ENCODE peak calls at places on chromosomes 3 and 15, in nine cellular contexts. D, B, S, X, E, P, I, F and C are unnamed samples.

GRCh38 chr15:33543957-33544356 is 233.2 kb downstream of the RYR3 start:
- DNase-seq in D (no peak), B (no peak), S (no peak), X (no peak), E (no peak), P (no peak), I (no peak), F (no peak), C (no peak)

GRCh38 chr3:124217542-124217941 is 225.6 kb upstream of the ROPN1 start:
- DNase-seq in D (peak), B (peak), S (peak), X (peak), E (no peak), P (peak), I (peak), F (peak), C (peak)

GRCh38 chr3:104907507-104907906 is 459.2 kb upstream of the ALCAM start:
- DNase-seq in D (peak), B (no peak), S (no peak), X (no peak), E (no peak), P (peak), I (peak), F (no peak), C (no peak)

GRCh38 chr3:51530485-51530884 is 8.0 kb upstream of the RAD54L2 start:
- DNase-seq in D (no peak), B (no peak), S (no peak), X (no peak), E (no peak), P (peak), I (no peak), F (no peak), C (no peak)

GRCh38 chr3:29757054-29757777 is 476.3 kb downstream of the RBMS3 start:
- DNase-seq in D (no peak), B (no peak), S (peak), X (peak), E (no peak), P (peak), I (peak), F (no peak), C (no peak)

GRCh38 chr3:177751770-177752169 is 554.5 kb upstream of the TBL1XR1 start:
- DNase-seq in D (no peak), B (no peak), S (peak), X (no peak), E (no peak), P (no peak), I (no peak), F (no peak), C (no peak)

GRCh38 chr15:89672221-89673161 is 6.7 kb downstream of the PLIN1 start:
- DNase-seq in D (peak), B (no peak), S (no peak), X (no peak), E (no peak), P (no peak), I (peak), F (no peak), C (no peak)

GRCh38 chr3:53974314-53974713 is 82.7 kb upstream of the SELENOK start:
- DNase-seq in D (no peak), B (no peak), S (no peak), X (no peak), E (no peak), P (no peak), I (peak), F (no peak), C (no peak)

GRCh38 chr3:128726691-128727031 is 678 bp downstream of the RAB7A start:
- DNase-seq in D (peak), B (peak), S (peak), X (peak), E (peak), P (peak), I (peak), F (peak), C (no peak)

GRCh38 chr3:72942427-72942826 is 54.2 kb upstream of the PPP4R2 start:
- DNase-seq in D (no peak), B (no peak), S (no peak), X (no peak), E (no peak), P (no peak), I (no peak), F (no peak), C (no peak)

GRCh38 chr3:15581471-15582394 is 19.6 kb downstream of the HACL1 start:
- DNase-seq in D (no peak), B (no peak), S (no peak), X (no peak), E (no peak), P (no peak), I (no peak), F (no peak), C (no peak)

GRCh38 chr15:72312605-72313447 is 7.1 kb downstream of the CELF6 start:
- DNase-seq in D (peak), B (peak), S (peak), X (peak), E (peak), P (peak), I (peak), F (peak), C (peak)

GRCh38 chr3:62928256-62928655 is 53.0 kb upstream of the CADPS start:
- DNase-seq in D (no peak), B (no peak), S (no peak), X (no peak), E (no peak), P (no peak), I (no peak), F (no peak), C (no peak)

GRCh38 chr3:71045212-71045916 is 538.2 kb downstream of the FOXP1 start:
- DNase-seq in D (no peak), B (no peak), S (no peak), X (no peak), E (no peak), P (no peak), I (no peak), F (no peak), C (no peak)

GRCh38 chr3:195147649-195148121 is 123.3 kb downstream of the XXYLT1 start:
- DNase-seq in D (no peak), B (peak), S (peak), X (no peak), E (no peak), P (no peak), I (peak), F (no peak), C (no peak)

GRCh38 chr15:52523192-52523591 is 5.5 kb downstream of the MYO5A start:
- DNase-seq in D (peak), B (no peak), S (no peak), X (no peak), E (no peak), P (peak), I (peak), F (no peak), C (no peak)

GRCh38 chr3:120344349-120344748 is 4.8 kb downstream of the LRRC58 start:
- DNase-seq in D (no peak), B (no peak), S (no peak), X (no peak), E (no peak), P (peak), I (peak), F (no peak), C (peak)

GRCh38 chr15:48395532-48396011 is 64.3 kb downstream of the DUT start:
- DNase-seq in D (peak), B (peak), S (no peak), X (peak), E (no peak), P (peak), I (peak), F (no peak), C (no peak)

GRCh38 chr15:70853855-70854668 is at the start of gene LARP6:
- DNase-seq in D (no peak), B (peak), S (peak), X (peak), E (peak), P (peak), I (peak), F (no peak), C (no peak)

GRCh38 chr3:159632124-159632523 is 356.5 kb upstream of the IL12A start:
- DNase-seq in D (no peak), B (no peak), S (no peak), X (no peak), E (no peak), P (no peak), I (no peak), F (no peak), C (no peak)

GRCh38 chr3:122676759-122677158 is 3.9 kb upstream of the PARP14 start:
- DNase-seq in D (peak), B (no peak), S (no peak), X (no peak), E (no peak), P (no peak), I (peak), F (no peak), C (no peak)

GRCh38 chr3:108202834-108203233 is 19.4 kb downstream of the IFT57 start:
- DNase-seq in D (no peak), B (no peak), S (no peak), X (peak), E (no peak), P (no peak), I (no peak), F (no peak), C (no peak)

GRCh38 chr3:149310796-149311534 is 22.5 kb downstream of the TM4SF18 start:
- DNase-seq in D (no peak), B (no peak), S (no peak), X (no peak), E (no peak), P (peak), I (no peak), F (no peak), C (no peak)

GRCh38 chr3:112681822-112682325 is 40.9 kb upstream of the CCDC80 start:
- DNase-seq in D (no peak), B (no peak), S (no peak), X (no peak), E (no peak), P (peak), I (peak), F (no peak), C (no peak)

GRCh38 chr15:101054116-101054515 is 135.0 kb downstream of the LRRK1 start:
- DNase-seq in D (no peak), B (no peak), S (peak), X (no peak), E (no peak), P (no peak), I (no peak), F (no peak), C (no peak)

GRCh38 chr15:77025941-77026411 is 31.1 kb downstream of the PSTPIP1 start:
- DNase-seq in D (no peak), B (no peak), S (no peak), X (peak), E (no peak), P (no peak), I (no peak), F (no peak), C (no peak)

GRCh38 chr3:153162513-153163348 is 705 bp downstream of the RAP2B start:
- DNase-seq in D (no peak), B (peak), S (peak), X (peak), E (peak), P (peak), I (peak), F (peak), C (no peak)

GRCh38 chr3:153164009-153164550 is 2.1 kb downstream of the RAP2B start:
- DNase-seq in D (no peak), B (no peak), S (no peak), X (no peak), E (no peak), P (no peak), I (no peak), F (no peak), C (no peak)

GRCh38 chr3:153163349-153164008 is 1.5 kb downstream of the RAP2B start:
- DNase-seq in D (no peak), B (no peak), S (no peak), X (no peak), E (peak), P (peak), I (peak), F (no peak), C (no peak)

GRCh38 chr3:153165211-153165815 is 3.3 kb downstream of the RAP2B start:
- DNase-seq in D (no peak), B (no peak), S (no peak), X (no peak), E (no peak), P (peak), I (peak), F (no peak), C (peak)

DNA sequence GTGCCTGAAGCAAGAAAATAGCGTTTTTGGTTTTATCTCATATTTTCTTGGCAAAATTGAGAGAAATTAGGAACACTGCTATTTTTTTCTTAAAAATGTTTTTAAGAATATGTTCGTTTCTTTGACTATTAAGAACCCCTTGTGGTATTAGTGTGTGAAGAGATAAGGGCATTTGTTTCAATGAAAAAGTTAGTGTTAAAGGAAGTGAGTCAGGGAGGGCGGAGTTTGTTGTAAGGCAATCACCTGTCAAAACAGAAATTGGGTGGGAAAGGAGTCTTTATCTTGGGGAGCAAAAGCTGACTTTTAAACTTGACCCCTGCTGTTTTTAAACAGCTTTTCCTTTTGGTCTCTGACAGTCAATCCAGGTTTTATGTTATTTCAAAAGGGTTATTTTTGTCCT is 4.2 kb downstream of the RAP2B start:
- DNase-seq in D (no peak), B (no peak), S (no peak), X (no peak), E (no peak), P (peak), I (peak), F (no peak), C (peak)
- H3K4me3 ChIP-seq in D (peak), B (no peak), S (no peak), X (no peak), E (no peak), P (peak), I (peak), F (no peak), C (no peak)

DNA sequence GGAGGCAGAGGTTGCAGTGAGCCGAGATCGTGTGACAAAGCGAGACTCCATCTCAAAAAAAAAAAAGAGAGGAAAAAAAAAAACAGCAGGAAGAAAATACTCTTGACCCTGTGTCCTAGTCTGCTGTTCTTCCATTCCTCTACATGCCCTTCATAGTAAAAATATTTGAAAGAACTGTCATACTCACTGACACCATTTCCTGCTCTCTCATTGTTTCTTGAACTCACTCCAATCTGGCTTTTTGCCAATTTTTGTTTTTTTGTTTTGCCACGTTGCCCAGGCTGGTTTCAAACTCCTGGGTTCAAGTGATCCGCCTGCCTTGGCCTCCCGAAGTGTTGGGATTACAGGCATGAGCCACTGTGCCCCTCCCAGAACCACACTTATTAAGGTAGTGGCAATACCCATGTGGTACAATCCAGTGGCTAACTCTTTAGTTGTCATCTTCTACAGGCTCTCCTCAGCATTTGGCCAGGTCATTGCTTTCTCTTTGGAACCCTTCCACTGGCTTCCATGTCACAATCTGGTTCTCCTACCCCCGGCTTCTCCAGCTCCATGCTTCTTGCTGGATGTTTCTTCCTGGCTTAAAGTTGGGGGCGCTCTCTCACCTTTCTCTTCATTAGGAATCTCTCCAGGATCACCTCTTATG is 238.2 kb upstream of the C2CD4B start:
- DNase-seq in D (peak), B (no peak), S (no peak), X (no peak), E (no peak), P (peak), I (peak), F (no peak), C (no peak)
- H3K4me3 ChIP-seq in D (no peak), B (no peak), S (no peak), X (no peak), E (no peak), P (no peak), I (no peak), F (no peak), C (no peak)

DNA sequence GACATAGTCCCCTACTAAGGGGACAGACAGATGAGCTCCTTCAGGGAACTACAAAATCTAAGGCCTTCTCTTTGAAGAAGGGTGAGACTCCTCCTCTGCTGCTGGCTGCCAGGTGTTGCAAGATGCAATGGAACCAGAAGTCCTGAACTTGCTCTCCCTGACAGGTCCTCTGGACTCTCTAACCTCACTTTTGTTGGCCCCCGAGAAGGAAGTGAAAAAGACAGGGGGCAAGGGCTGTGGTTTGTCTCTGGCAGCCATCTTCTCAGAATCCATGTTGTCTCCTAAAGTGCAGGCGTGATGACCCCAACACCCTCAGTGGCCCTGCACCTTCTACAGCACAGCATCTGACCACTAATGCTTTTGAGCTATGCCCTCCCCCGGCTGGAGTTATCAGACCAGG is 292.5 kb downstream of the CHST2 start:
- DNase-seq in D (no peak), B (no peak), S (no peak), X (no peak), E (no peak), P (no peak), I (no peak), F (no peak), C (no peak)
- H3K4me3 ChIP-seq in D (no peak), B (no peak), S (no peak), X (no peak), E (no peak), P (no peak), I (no peak), F (no peak), C (no peak)

DNA sequence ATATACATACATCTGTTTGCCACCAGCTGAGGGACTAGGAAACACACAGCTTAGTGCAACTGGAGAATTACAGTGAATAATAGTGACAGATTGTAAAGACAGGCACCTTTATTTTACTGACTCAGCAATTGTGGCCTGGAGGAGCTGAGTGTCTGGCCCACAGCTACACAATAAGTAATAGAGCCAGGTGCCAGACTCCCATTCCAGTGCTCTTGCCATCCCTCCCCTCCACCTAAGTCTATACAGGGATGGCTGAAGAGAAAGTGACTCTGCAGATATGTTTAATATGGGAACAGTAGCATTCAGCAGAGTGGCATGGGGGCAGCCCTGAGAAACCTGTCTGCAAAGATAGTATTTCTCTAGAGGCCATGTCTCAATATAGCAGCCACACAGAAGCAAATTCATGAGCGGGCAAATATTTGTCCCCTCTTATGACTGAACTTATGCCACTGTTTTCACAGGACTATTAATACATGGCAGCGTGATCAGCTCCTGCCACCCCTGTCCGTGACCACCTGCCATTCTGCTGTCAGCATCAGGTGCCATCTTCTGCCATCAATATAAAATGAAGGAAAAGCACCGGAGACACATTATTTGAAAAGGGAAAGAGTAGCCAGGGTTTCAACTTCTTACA is 42.1 kb downstream of the NEK10 start:
- DNase-seq in D (no peak), B (no peak), S (no peak), X (no peak), E (no peak), P (no peak), I (no peak), F (no peak), C (no peak)
- H3K4me3 ChIP-seq in D (no peak), B (no peak), S (no peak), X (no peak), E (no peak), P (no peak), I (no peak), F (no peak), C (no peak)

GRCh38 chr3:58536501-58537411 is at the start of gene ACOX2:
- DNase-seq in D (peak), B (peak), S (peak), X (peak), E (peak), P (no peak), I (peak), F (no peak), C (no peak)
- H3K4me3 ChIP-seq in D (peak), B (peak), S (peak), X (no peak), E (peak), P (no peak), I (peak), F (no peak), C (no peak)

GRCh38 chr3:4855676-4856075 is 123.6 kb upstream of the BHLHE40 start:
- DNase-seq in D (no peak), B (no peak), S (no peak), X (no peak), E (no peak), P (no peak), I (no peak), F (no peak), C (no peak)
- H3K4me3 ChIP-seq in D (no peak), B (no peak), S (no peak), X (no peak), E (no peak), P (no peak), I (no peak), F (no peak), C (no peak)